ENCODE peak calls at places on chromosome 21, in four cellular contexts. One of them, this sample, is unnamed.

GRCh38 chr21:36988536-36988935 is 18.0 kb upstream of the RIPPLY3 start:
- DNase-seq in activated CD4-positive, alpha-beta T cell treated with anti-CD3 and anti-CD28 coated beads, Interleukin-2, amount 50 U/mL, for 1 hour: no peak
- DNase-seq in AG09309: no peak
- DNase-seq in foreskin melanocyte: no peak
- DNase-seq in this sample: no peak

GRCh38 chr21:32682696-32683474 is 44.9 kb downstream of the SYNJ1 start:
- DNase-seq in activated CD4-positive, alpha-beta T cell treated with anti-CD3 and anti-CD28 coated beads, Interleukin-2, amount 50 U/mL, for 1 hour: no peak
- DNase-seq in AG09309: no peak
- DNase-seq in foreskin melanocyte: no peak
- DNase-seq in this sample: no peak

GRCh38 chr21:45932922-45933502 is 48.6 kb upstream of the COL6A1 start:
- DNase-seq in activated CD4-positive, alpha-beta T cell treated with anti-CD3 and anti-CD28 coated beads, Interleukin-2, amount 50 U/mL, for 1 hour: no peak
- DNase-seq in AG09309: no peak
- DNase-seq in foreskin melanocyte: no peak
- DNase-seq in this sample: no peak

GRCh38 chr21:34992736-34993135 is 56.4 kb downstream of the RUNX1 start:
- DNase-seq in activated CD4-positive, alpha-beta T cell treated with anti-CD3 and anti-CD28 coated beads, Interleukin-2, amount 50 U/mL, for 1 hour: no peak
- DNase-seq in AG09309: peak
- DNase-seq in foreskin melanocyte: no peak
- DNase-seq in this sample: no peak

GRCh38 chr21:36697473-36698159 is 1.3 kb upstream of the SIM2 start:
- DNase-seq in activated CD4-positive, alpha-beta T cell treated with anti-CD3 and anti-CD28 coated beads, Interleukin-2, amount 50 U/mL, for 1 hour: no peak
- DNase-seq in AG09309: no peak
- DNase-seq in foreskin melanocyte: no peak
- DNase-seq in this sample: no peak

GRCh38 chr21:41247561-41247968 is 69.0 kb upstream of the FAM3B start:
- DNase-seq in activated CD4-positive, alpha-beta T cell treated with anti-CD3 and anti-CD28 coated beads, Interleukin-2, amount 50 U/mL, for 1 hour: no peak
- DNase-seq in AG09309: no peak
- DNase-seq in foreskin melanocyte: no peak
- DNase-seq in this sample: no peak

GRCh38 chr21:14285147-14285546 is 69.2 kb downstream of the RBM11 start:
- DNase-seq in activated CD4-positive, alpha-beta T cell treated with anti-CD3 and anti-CD28 coated beads, Interleukin-2, amount 50 U/mL, for 1 hour: no peak
- DNase-seq in AG09309: no peak
- DNase-seq in foreskin melanocyte: no peak
- DNase-seq in this sample: no peak

GRCh38 chr21:39114871-39115658 is 68.2 kb downstream of the PSMG1 start:
- DNase-seq in activated CD4-positive, alpha-beta T cell treated with anti-CD3 and anti-CD28 coated beads, Interleukin-2, amount 50 U/mL, for 1 hour: no peak
- DNase-seq in AG09309: no peak
- DNase-seq in foreskin melanocyte: no peak
- DNase-seq in this sample: no peak

GRCh38 chr21:36347962-36348328 is 27.9 kb downstream of the MORC3 start:
- DNase-seq in activated CD4-positive, alpha-beta T cell treated with anti-CD3 and anti-CD28 coated beads, Interleukin-2, amount 50 U/mL, for 1 hour: no peak
- DNase-seq in AG09309: no peak
- DNase-seq in foreskin melanocyte: no peak
- DNase-seq in this sample: no peak

GRCh38 chr21:42140196-42140934 is 69.2 kb downstream of the UMODL1 start:
- DNase-seq in activated CD4-positive, alpha-beta T cell treated with anti-CD3 and anti-CD28 coated beads, Interleukin-2, amount 50 U/mL, for 1 hour: no peak
- DNase-seq in AG09309: no peak
- DNase-seq in foreskin melanocyte: no peak
- DNase-seq in this sample: no peak

GRCh38 chr21:37566790-37567725 is 200.5 kb downstream of the DYRK1A start:
- DNase-seq in activated CD4-positive, alpha-beta T cell treated with anti-CD3 and anti-CD28 coated beads, Interleukin-2, amount 50 U/mL, for 1 hour: no peak
- DNase-seq in AG09309: no peak
- DNase-seq in foreskin melanocyte: no peak
- DNase-seq in this sample: no peak

GRCh38 chr21:34801519-34802132 is 132.8 kb downstream of the CLIC6 start:
- DNase-seq in activated CD4-positive, alpha-beta T cell treated with anti-CD3 and anti-CD28 coated beads, Interleukin-2, amount 50 U/mL, for 1 hour: no peak
- DNase-seq in AG09309: no peak
- DNase-seq in foreskin melanocyte: no peak
- DNase-seq in this sample: no peak

GRCh38 chr21:40215941-40216340 is 348.7 kb downstream of the PCP4 start:
- DNase-seq in activated CD4-positive, alpha-beta T cell treated with anti-CD3 and anti-CD28 coated beads, Interleukin-2, amount 50 U/mL, for 1 hour: no peak
- DNase-seq in AG09309: no peak
- DNase-seq in foreskin melanocyte: no peak
- DNase-seq in this sample: no peak

GRCh38 chr21:25811186-25811585 is 76.4 kb downstream of the GABPA start:
- DNase-seq in activated CD4-positive, alpha-beta T cell treated with anti-CD3 and anti-CD28 coated beads, Interleukin-2, amount 50 U/mL, for 1 hour: no peak
- DNase-seq in AG09309: no peak
- DNase-seq in foreskin melanocyte: no peak
- DNase-seq in this sample: no peak

GRCh38 chr21:40618216-40618615 is 228.7 kb downstream of the DSCAM start:
- DNase-seq in activated CD4-positive, alpha-beta T cell treated with anti-CD3 and anti-CD28 coated beads, Interleukin-2, amount 50 U/mL, for 1 hour: no peak
- DNase-seq in AG09309: no peak
- DNase-seq in foreskin melanocyte: no peak
- DNase-seq in this sample: no peak

GRCh38 chr21:42411891-42412635 is 8.4 kb downstream of the UBASH3A start:
- DNase-seq in activated CD4-positive, alpha-beta T cell treated with anti-CD3 and anti-CD28 coated beads, Interleukin-2, amount 50 U/mL, for 1 hour: no peak
- DNase-seq in AG09309: no peak
- DNase-seq in foreskin melanocyte: no peak
- DNase-seq in this sample: no peak

GRCh38 chr21:46223217-46223616 is 5.4 kb downstream of the LSS start:
- DNase-seq in activated CD4-positive, alpha-beta T cell treated with anti-CD3 and anti-CD28 coated beads, Interleukin-2, amount 50 U/mL, for 1 hour: no peak
- DNase-seq in AG09309: no peak
- DNase-seq in foreskin melanocyte: no peak
- DNase-seq in this sample: no peak

GRCh38 chr21:44514746-44515358 is 25.1 kb downstream of the KRTAP10-1 start:
- DNase-seq in activated CD4-positive, alpha-beta T cell treated with anti-CD3 and anti-CD28 coated beads, Interleukin-2, amount 50 U/mL, for 1 hour: no peak
- DNase-seq in AG09309: no peak
- DNase-seq in foreskin melanocyte: no peak
- DNase-seq in this sample: no peak

GRCh38 chr21:32329331-32329730 is 30.7 kb downstream of the MRAP start:
- DNase-seq in activated CD4-positive, alpha-beta T cell treated with anti-CD3 and anti-CD28 coated beads, Interleukin-2, amount 50 U/mL, for 1 hour: no peak
- DNase-seq in AG09309: no peak
- DNase-seq in foreskin melanocyte: no peak
- DNase-seq in this sample: no peak

GRCh38 chr21:32764186-32764585 is 7.4 kb downstream of the PAXBP1 start:
- DNase-seq in activated CD4-positive, alpha-beta T cell treated with anti-CD3 and anti-CD28 coated beads, Interleukin-2, amount 50 U/mL, for 1 hour: no peak
- DNase-seq in AG09309: no peak
- DNase-seq in foreskin melanocyte: no peak
- DNase-seq in this sample: no peak

GRCh38 chr21:42358261-42358660 is 7.5 kb upstream of the TFF2 start:
- DNase-seq in activated CD4-positive, alpha-beta T cell treated with anti-CD3 and anti-CD28 coated beads, Interleukin-2, amount 50 U/mL, for 1 hour: no peak
- DNase-seq in AG09309: no peak
- DNase-seq in foreskin melanocyte: no peak
- DNase-seq in this sample: no peak

GRCh38 chr21:37787456-37787855 is 128.8 kb downstream of the KCNJ6 start:
- DNase-seq in activated CD4-positive, alpha-beta T cell treated with anti-CD3 and anti-CD28 coated beads, Interleukin-2, amount 50 U/mL, for 1 hour: no peak
- DNase-seq in AG09309: peak
- DNase-seq in foreskin melanocyte: peak
- DNase-seq in this sample: peak

GRCh38 chr21:39364949-39365348 is 16.1 kb upstream of the HMGN1 start:
- DNase-seq in activated CD4-positive, alpha-beta T cell treated with anti-CD3 and anti-CD28 coated beads, Interleukin-2, amount 50 U/mL, for 1 hour: no peak
- DNase-seq in AG09309: no peak
- DNase-seq in foreskin melanocyte: no peak
- DNase-seq in this sample: no peak

GRCh38 chr21:38386967-38387366 is 111.3 kb downstream of the ERG start:
- DNase-seq in activated CD4-positive, alpha-beta T cell treated with anti-CD3 and anti-CD28 coated beads, Interleukin-2, amount 50 U/mL, for 1 hour: no peak
- DNase-seq in AG09309: no peak
- DNase-seq in foreskin melanocyte: peak
- DNase-seq in this sample: no peak

GRCh38 chr21:35603471-35603870 is 456.9 kb downstream of the SETD4 start:
- DNase-seq in activated CD4-positive, alpha-beta T cell treated with anti-CD3 and anti-CD28 coated beads, Interleukin-2, amount 50 U/mL, for 1 hour: no peak
- DNase-seq in AG09309: no peak
- DNase-seq in foreskin melanocyte: no peak
- DNase-seq in this sample: no peak

GRCh38 chr21:15121655-15122120 is 56.9 kb upstream of the NRIP1 start:
- DNase-seq in activated CD4-positive, alpha-beta T cell treated with anti-CD3 and anti-CD28 coated beads, Interleukin-2, amount 50 U/mL, for 1 hour: no peak
- DNase-seq in AG09309: no peak
- DNase-seq in foreskin melanocyte: peak
- DNase-seq in this sample: peak